ENCODE peak calls at places on chromosomes 7 and 10, in six cellular contexts. One of them, this sample, is unnamed. For H3K9me3 and H3K27me3, the result is how much of the 10 kb centered on the place peaks cover.

GRCh38 chr7:1156782-1157535 is 3.0 kb downstream of the ZFAND2A start:
- DNase-seq in WERI-Rb-1: no peak
- DNase-seq in tibial artery: no peak
- DNase-seq in neural progenitor cell: no peak
- DNase-seq in IMR-90: peak
- DNase-seq in left ventricle myocardium inferior: no peak
- DNase-seq in this sample: no peak

GRCh38 chr7:128937647-128938523 is at the start of gene IRF5:
- DNase-seq in IMR-90: no peak
- DNase-seq in neural progenitor cell: peak
- DNase-seq in tibial artery: no peak
- DNase-seq in left ventricle myocardium inferior: peak
- DNase-seq in WERI-Rb-1: peak
- DNase-seq in this sample: no peak

GRCh38 chr10:79026341-79026761 is 42.4 kb upstream of the ZMIZ1 start:
- DNase-seq in neural progenitor cell: no peak
- DNase-seq in IMR-90: no peak
- DNase-seq in WERI-Rb-1: no peak
- DNase-seq in left ventricle myocardium inferior: no peak
- DNase-seq in tibial artery: no peak
- DNase-seq in this sample: no peak

GRCh38 chr10:21421794-21422193 is 103.7 kb downstream of the SKIDA1 start:
- DNase-seq in IMR-90: no peak
- DNase-seq in left ventricle myocardium inferior: no peak
- DNase-seq in neural progenitor cell: peak
- DNase-seq in WERI-Rb-1: no peak
- DNase-seq in tibial artery: no peak
- DNase-seq in this sample: no peak

GRCh38 chr10:12589789-12590188 is 240.4 kb downstream of the CAMK1D start:
- DNase-seq in WERI-Rb-1: no peak
- DNase-seq in tibial artery: no peak
- DNase-seq in left ventricle myocardium inferior: no peak
- DNase-seq in IMR-90: no peak
- DNase-seq in neural progenitor cell: no peak
- DNase-seq in this sample: no peak

GRCh38 chr7:29619111-29619510 is 55.5 kb downstream of the PRR15 start:
- DNase-seq in WERI-Rb-1: no peak
- DNase-seq in left ventricle myocardium inferior: no peak
- DNase-seq in tibial artery: no peak
- DNase-seq in neural progenitor cell: no peak
- DNase-seq in IMR-90: no peak
- DNase-seq in this sample: no peak

GRCh38 chr7:134300988-134301387 is 15.7 kb downstream of the SLC35B4 start:
- DNase-seq in tibial artery: no peak
- DNase-seq in left ventricle myocardium inferior: no peak
- DNase-seq in IMR-90: no peak
- DNase-seq in WERI-Rb-1: no peak
- DNase-seq in neural progenitor cell: no peak
- DNase-seq in this sample: no peak

GRCh38 chr10:100827819-100828743 is 82.7 kb downstream of the PAX2 start:
- DNase-seq in neural progenitor cell: peak
- DNase-seq in WERI-Rb-1: peak
- DNase-seq in tibial artery: peak
- DNase-seq in left ventricle myocardium inferior: peak
- DNase-seq in IMR-90: no peak
- DNase-seq in this sample: no peak

GRCh38 chr7:58087536-58088190 is 637.7 kb downstream of the ZNF716 start:
- DNase-seq in neural progenitor cell: no peak
- DNase-seq in WERI-Rb-1: no peak
- DNase-seq in tibial artery: no peak
- DNase-seq in left ventricle myocardium inferior: no peak
- DNase-seq in IMR-90: no peak
- DNase-seq in this sample: no peak

GRCh38 chr7:137928626-137929025 is 73.3 kb downstream of the CREB3L2 start:
- DNase-seq in left ventricle myocardium inferior: no peak
- DNase-seq in neural progenitor cell: no peak
- DNase-seq in WERI-Rb-1: no peak
- DNase-seq in IMR-90: no peak
- DNase-seq in tibial artery: no peak
- DNase-seq in this sample: no peak

GRCh38 chr7:131183611-131184119 is 144.0 kb upstream of the MKLN1 start:
- DNase-seq in WERI-Rb-1: no peak
- DNase-seq in left ventricle myocardium inferior: no peak
- DNase-seq in tibial artery: no peak
- DNase-seq in neural progenitor cell: no peak
- DNase-seq in IMR-90: peak
- DNase-seq in this sample: no peak

GRCh38 chr7:40348126-40348728 is 213.4 kb downstream of the SUGCT start:
- DNase-seq in IMR-90: no peak
- DNase-seq in left ventricle myocardium inferior: no peak
- DNase-seq in tibial artery: no peak
- DNase-seq in neural progenitor cell: no peak
- DNase-seq in WERI-Rb-1: no peak
- DNase-seq in this sample: no peak

GRCh38 chr10:97314677-97315076 is 4.4 kb upstream of the FRAT1 start:
- DNase-seq in IMR-90: no peak
- DNase-seq in left ventricle myocardium inferior: no peak
- DNase-seq in WERI-Rb-1: no peak
- DNase-seq in tibial artery: no peak
- DNase-seq in neural progenitor cell: no peak
- DNase-seq in this sample: no peak

GRCh38 chr10:10967029-10967428 is 50.6 kb upstream of the CELF2 start:
- DNase-seq in WERI-Rb-1: no peak
- DNase-seq in IMR-90: no peak
- DNase-seq in tibial artery: no peak
- DNase-seq in left ventricle myocardium inferior: no peak
- DNase-seq in neural progenitor cell: no peak
- DNase-seq in this sample: no peak

GRCh38 chr10:35890970-35891330 is 248.9 kb upstream of the FZD8 start:
- DNase-seq in left ventricle myocardium inferior: no peak
- DNase-seq in IMR-90: no peak
- DNase-seq in tibial artery: no peak
- DNase-seq in neural progenitor cell: no peak
- DNase-seq in WERI-Rb-1: peak
- DNase-seq in this sample: no peak

GRCh38 chr7:76051840-76052239 is 3.9 kb downstream of the MDH2 start:
- DNase-seq in IMR-90: peak
- DNase-seq in WERI-Rb-1: no peak
- DNase-seq in tibial artery: no peak
- DNase-seq in left ventricle myocardium inferior: no peak
- DNase-seq in neural progenitor cell: no peak
- DNase-seq in this sample: no peak

GRCh38 chr10:16497911-16498310 is 23.8 kb downstream of the C1QL3 start:
- DNase-seq in IMR-90: peak
- DNase-seq in left ventricle myocardium inferior: no peak
- DNase-seq in neural progenitor cell: peak
- DNase-seq in WERI-Rb-1: no peak
- DNase-seq in tibial artery: no peak
- DNase-seq in this sample: no peak

GRCh38 chr7:81956520-81956919 is 186.7 kb upstream of the HGF start:
- DNase-seq in left ventricle myocardium inferior: no peak
- DNase-seq in neural progenitor cell: peak
- DNase-seq in WERI-Rb-1: peak
- DNase-seq in tibial artery: no peak
- DNase-seq in IMR-90: peak
- DNase-seq in this sample: no peak

GRCh38 chr7:1358376-1359050 is 100.8 kb downstream of the MICALL2 start:
- DNase-seq in IMR-90: no peak
- DNase-seq in WERI-Rb-1: no peak
- DNase-seq in neural progenitor cell: peak
- DNase-seq in tibial artery: no peak
- DNase-seq in left ventricle myocardium inferior: no peak
- DNase-seq in this sample: no peak

GRCh38 chr10:95600158-95600557 is 39.0 kb upstream of the SORBS1 start:
- DNase-seq in WERI-Rb-1: no peak
- DNase-seq in tibial artery: no peak
- DNase-seq in left ventricle myocardium inferior: no peak
- DNase-seq in IMR-90: no peak
- DNase-seq in neural progenitor cell: no peak
- DNase-seq in this sample: no peak

GRCh38 chr7:12490105-12490688 is 80.3 kb upstream of the SCIN start:
- DNase-seq in WERI-Rb-1: no peak
- DNase-seq in neural progenitor cell: peak
- DNase-seq in IMR-90: peak
- DNase-seq in left ventricle myocardium inferior: no peak
- DNase-seq in tibial artery: no peak
- DNase-seq in this sample: no peak

GRCh38 chr10:124686707-124687376 is 57.3 kb downstream of the FAM53B start:
- DNase-seq in left ventricle myocardium inferior: peak
- DNase-seq in WERI-Rb-1: no peak
- DNase-seq in IMR-90: no peak
- DNase-seq in tibial artery: peak
- DNase-seq in neural progenitor cell: no peak
- DNase-seq in this sample: no peak

GRCh38 chr10:116099031-116099430 is 174.0 kb downstream of the GFRA1 start:
- DNase-seq in neural progenitor cell: no peak
- DNase-seq in IMR-90: no peak
- DNase-seq in WERI-Rb-1: no peak
- DNase-seq in tibial artery: no peak
- DNase-seq in left ventricle myocardium inferior: no peak
- DNase-seq in this sample: no peak

GRCh38 chr10:104641150-104642000 is at the start of gene SORCS3:
- DNase-seq in left ventricle myocardium inferior: no peak
- DNase-seq in IMR-90: no peak
- DNase-seq in tibial artery: no peak
- DNase-seq in neural progenitor cell: peak
- DNase-seq in WERI-Rb-1: peak
- DNase-seq in this sample: no peak

GRCh38 chr7:64515330-64515729 is 47.5 kb downstream of the ZNF680 start:
- DNase-seq in IMR-90: no peak
- DNase-seq in tibial artery: no peak
- DNase-seq in left ventricle myocardium inferior: no peak
- DNase-seq in neural progenitor cell: no peak
- DNase-seq in WERI-Rb-1: no peak
- DNase-seq in this sample: no peak

GRCh38 chr10:28459453-28460144 is 73.3 kb upstream of the WAC start:
- DNase-seq in neural progenitor cell: peak
- DNase-seq in WERI-Rb-1: no peak
- DNase-seq in tibial artery: no peak
- DNase-seq in left ventricle myocardium inferior: no peak
- DNase-seq in IMR-90: no peak
- DNase-seq in this sample: no peak

GRCh38 chr10:57341294-57341693 is 926.4 kb downstream of the IPMK start:
- DNase-seq in IMR-90: no peak
- DNase-seq in left ventricle myocardium inferior: no peak
- DNase-seq in neural progenitor cell: no peak
- DNase-seq in WERI-Rb-1: no peak
- DNase-seq in tibial artery: no peak
- DNase-seq in this sample: no peak

GRCh38 chr10:95096143-95096542 is 26.8 kb upstream of the CYP2C8 start:
- DNase-seq in tibial artery: no peak
- DNase-seq in IMR-90: no peak
- DNase-seq in WERI-Rb-1: no peak
- DNase-seq in neural progenitor cell: no peak
- DNase-seq in left ventricle myocardium inferior: no peak
- DNase-seq in this sample: no peak

GRCh38 chr7:832292-832967 is at the start of gene SUN1:
- DNase-seq in IMR-90: peak
- DNase-seq in neural progenitor cell: no peak
- DNase-seq in left ventricle myocardium inferior: no peak
- DNase-seq in tibial artery: no peak
- DNase-seq in WERI-Rb-1: no peak
- DNase-seq in this sample: no peak

GRCh38 chr7:102069913-102070629 is 216.6 kb upstream of the SH2B2 start:
- DNase-seq in tibial artery: no peak
- DNase-seq in left ventricle myocardium inferior: no peak
- DNase-seq in IMR-90: no peak
- DNase-seq in neural progenitor cell: peak
- DNase-seq in WERI-Rb-1: no peak
- DNase-seq in this sample: no peak
- TF ChIP-seq CTCF in tibial artery: no peak
- TF ChIP-seq CTCF in left ventricle myocardium inferior: no peak
- TF ChIP-seq CTCF in IMR-90: no peak
- TF ChIP-seq CTCF in neural progenitor cell: peak
- TF ChIP-seq CTCF in WERI-Rb-1: no peak
- TF ChIP-seq CTCF in this sample: no peak

DNA sequence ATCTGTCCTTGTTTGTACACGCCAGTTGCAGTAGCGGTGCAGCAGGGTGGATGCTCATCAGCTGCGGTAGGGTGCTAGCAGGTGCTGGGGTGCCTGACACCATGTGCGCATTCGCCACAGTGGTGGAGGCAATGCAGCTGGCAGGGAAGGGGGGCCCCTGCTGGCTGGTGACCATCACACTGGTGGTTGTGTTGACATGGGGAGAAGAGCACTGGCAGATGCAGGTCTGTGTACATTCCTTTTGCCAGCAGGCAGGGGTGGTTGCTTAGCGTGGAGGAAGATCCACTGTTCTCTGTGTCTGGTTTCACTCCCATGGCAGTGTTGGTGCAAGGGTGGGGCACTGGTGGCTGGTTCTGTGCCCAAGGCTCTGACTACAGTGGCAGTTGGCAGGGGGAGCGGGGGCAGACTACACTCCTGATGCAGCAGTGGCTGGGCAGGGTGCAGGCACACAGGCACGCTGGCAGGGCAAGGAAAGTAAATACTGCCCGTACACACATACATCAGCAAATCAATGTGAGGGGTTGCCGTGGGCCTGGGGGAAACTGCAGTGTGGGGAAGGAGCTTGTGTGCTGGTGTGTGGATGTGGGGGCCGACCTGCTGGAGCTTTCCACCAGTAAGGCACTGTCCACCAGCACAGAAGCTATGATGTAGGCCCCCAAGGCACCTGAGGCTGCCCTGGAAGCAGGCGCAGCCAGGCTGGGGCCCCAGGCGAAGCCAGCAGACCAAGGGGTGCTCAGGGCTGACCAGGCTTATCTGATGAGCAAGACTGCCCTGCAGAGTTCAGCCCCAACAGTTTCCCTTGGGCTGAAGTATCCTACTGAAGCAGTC is 87.2 kb upstream of the UNC5B start:
- DNase-seq in IMR-90: no peak
- DNase-seq in tibial artery: no peak
- DNase-seq in neural progenitor cell: no peak
- DNase-seq in WERI-Rb-1: no peak
- DNase-seq in left ventricle myocardium inferior: peak
- DNase-seq in this sample: peak
- H3K9me3 ChIP-seq in IMR-90: under half
- H3K9me3 ChIP-seq in tibial artery: under half
- H3K9me3 ChIP-seq in neural progenitor cell: under half
- H3K9me3 ChIP-seq in WERI-Rb-1: under half
- H3K9me3 ChIP-seq in left ventricle myocardium inferior: under half
- H3K9me3 ChIP-seq in this sample: under half

DNA sequence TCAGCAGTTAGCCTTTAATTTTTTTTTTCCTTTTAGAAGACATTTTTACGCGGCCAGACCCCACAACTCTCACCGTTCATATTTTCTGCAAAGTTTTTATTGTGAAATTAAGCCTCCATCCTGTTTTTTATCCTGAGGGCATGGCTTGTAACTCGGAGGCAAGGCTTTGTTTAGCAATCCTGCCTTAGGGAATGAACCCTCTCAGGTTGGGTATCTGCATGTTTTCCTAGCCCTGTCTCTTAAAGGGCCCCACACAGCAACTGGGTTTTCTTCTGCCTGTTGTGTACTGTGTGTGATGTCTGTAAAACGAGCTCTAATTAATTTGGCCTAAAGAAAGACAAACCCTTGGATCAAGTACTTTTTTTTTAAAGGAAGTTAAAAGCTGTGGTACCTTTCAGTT is 130.2 kb upstream of the COBL start:
- DNase-seq in neural progenitor cell: no peak
- DNase-seq in WERI-Rb-1: no peak
- DNase-seq in tibial artery: no peak
- DNase-seq in IMR-90: no peak
- DNase-seq in left ventricle myocardium inferior: no peak
- DNase-seq in this sample: no peak
- H3K27me3 ChIP-seq in neural progenitor cell: under half
- H3K27me3 ChIP-seq in WERI-Rb-1: under half
- H3K27me3 ChIP-seq in tibial artery: under half
- H3K27me3 ChIP-seq in IMR-90: under half
- H3K27me3 ChIP-seq in left ventricle myocardium inferior: under half
- H3K27me3 ChIP-seq in this sample: under half

GRCh38 chr10:49769692-49770091 is 7.6 kb upstream of the OGDHL start:
- DNase-seq in WERI-Rb-1: no peak
- DNase-seq in left ventricle myocardium inferior: no peak
- DNase-seq in neural progenitor cell: no peak
- DNase-seq in IMR-90: no peak
- DNase-seq in tibial artery: no peak
- DNase-seq in this sample: no peak
- TF ChIP-seq CTCF in WERI-Rb-1: no peak
- TF ChIP-seq CTCF in left ventricle myocardium inferior: no peak
- TF ChIP-seq CTCF in neural progenitor cell: no peak
- TF ChIP-seq CTCF in IMR-90: no peak
- TF ChIP-seq CTCF in tibial artery: no peak
- TF ChIP-seq CTCF in this sample: no peak

This sample was measured in gastrocnemius medialis.